ENCODE peak calls at places on chromosomes 16 and 17, in seven cellular contexts. One of them, this sample, is unnamed.
A peak's percentile ranks its signal among the peaks of the same experiment; 100 is the strongest.

GRCh38 chr16:17389392-17389791 is 81.4 kb downstream of the XYLT1 start:
- DNase-seq in globus pallidus: no peak
- DNase-seq in T follicular helper cell: no peak
- DNase-seq in progenitor cell of endocrine pancreas: no peak
- DNase-seq in ACHN: no peak
- DNase-seq in neural crest cell: no peak
- DNase-seq in activated CD8-positive, alpha-beta T cell treated with anti-CD3 and anti-CD28 coated beads for 36 hours: no peak
- DNase-seq in this sample: no peak

GRCh38 chr17:58052951-58053715 is 30.1 kb upstream of the DYNLL2 start:
- DNase-seq in globus pallidus: peak; percentile 7
- DNase-seq in T follicular helper cell: no peak
- DNase-seq in progenitor cell of endocrine pancreas: no peak
- DNase-seq in ACHN: no peak
- DNase-seq in neural crest cell: no peak
- DNase-seq in activated CD8-positive, alpha-beta T cell treated with anti-CD3 and anti-CD28 coated beads for 36 hours: peak; percentile 60
- DNase-seq in this sample: no peak

GRCh38 chr16:15682105-15682570 is 32.1 kb downstream of the NDE1 start:
- DNase-seq in globus pallidus: peak; percentile 76
- DNase-seq in T follicular helper cell: peak; percentile 18
- DNase-seq in progenitor cell of endocrine pancreas: no peak
- DNase-seq in ACHN: peak; percentile 88
- DNase-seq in neural crest cell: peak; percentile 6
- DNase-seq in activated CD8-positive, alpha-beta T cell treated with anti-CD3 and anti-CD28 coated beads for 36 hours: peak; percentile 69
- DNase-seq in this sample: no peak

GRCh38 chr16:59459811-59460210 is 725.7 kb upstream of the GOT2 start:
- DNase-seq in globus pallidus: no peak
- DNase-seq in T follicular helper cell: no peak
- DNase-seq in progenitor cell of endocrine pancreas: no peak
- DNase-seq in ACHN: no peak
- DNase-seq in neural crest cell: no peak
- DNase-seq in activated CD8-positive, alpha-beta T cell treated with anti-CD3 and anti-CD28 coated beads for 36 hours: no peak
- DNase-seq in this sample: no peak

GRCh38 chr16:50263940-50264929 is 2.1 kb upstream of the ADCY7 start:
- DNase-seq in globus pallidus: no peak
- DNase-seq in T follicular helper cell: no peak
- DNase-seq in progenitor cell of endocrine pancreas: no peak
- DNase-seq in ACHN: no peak
- DNase-seq in neural crest cell: no peak
- DNase-seq in activated CD8-positive, alpha-beta T cell treated with anti-CD3 and anti-CD28 coated beads for 36 hours: peak; percentile 69
- DNase-seq in this sample: no peak

GRCh38 chr17:30316736-30317135 is 17.1 kb downstream of the TMIGD1 start:
- DNase-seq in globus pallidus: no peak
- DNase-seq in T follicular helper cell: no peak
- DNase-seq in progenitor cell of endocrine pancreas: no peak
- DNase-seq in ACHN: no peak
- DNase-seq in neural crest cell: no peak
- DNase-seq in activated CD8-positive, alpha-beta T cell treated with anti-CD3 and anti-CD28 coated beads for 36 hours: no peak
- DNase-seq in this sample: no peak

GRCh38 chr17:13320046-13320785 is 281.5 kb downstream of the HS3ST3A1 start:
- DNase-seq in globus pallidus: no peak
- DNase-seq in T follicular helper cell: no peak
- DNase-seq in progenitor cell of endocrine pancreas: no peak
- DNase-seq in ACHN: no peak
- DNase-seq in neural crest cell: no peak
- DNase-seq in activated CD8-positive, alpha-beta T cell treated with anti-CD3 and anti-CD28 coated beads for 36 hours: no peak
- DNase-seq in this sample: no peak

GRCh38 chr17:78120971-78121800 is 7.4 kb downstream of the TMC6 start:
- DNase-seq in globus pallidus: no peak
- DNase-seq in T follicular helper cell: peak; percentile 39
- DNase-seq in progenitor cell of endocrine pancreas: no peak
- DNase-seq in ACHN: no peak
- DNase-seq in neural crest cell: no peak
- DNase-seq in activated CD8-positive, alpha-beta T cell treated with anti-CD3 and anti-CD28 coated beads for 36 hours: peak; percentile 79
- DNase-seq in this sample: no peak

GRCh38 chr17:49523706-49524472 is 28.8 kb downstream of the NGFR start:
- DNase-seq in globus pallidus: no peak
- DNase-seq in T follicular helper cell: no peak
- DNase-seq in progenitor cell of endocrine pancreas: no peak
- DNase-seq in ACHN: no peak
- DNase-seq in neural crest cell: no peak
- DNase-seq in activated CD8-positive, alpha-beta T cell treated with anti-CD3 and anti-CD28 coated beads for 36 hours: peak; percentile 71
- DNase-seq in this sample: peak; percentile 25

GRCh38 chr16:79816081-79816497 is 215.6 kb upstream of the MAF start:
- DNase-seq in globus pallidus: no peak
- DNase-seq in T follicular helper cell: no peak
- DNase-seq in progenitor cell of endocrine pancreas: no peak
- DNase-seq in ACHN: no peak
- DNase-seq in neural crest cell: no peak
- DNase-seq in activated CD8-positive, alpha-beta T cell treated with anti-CD3 and anti-CD28 coated beads for 36 hours: no peak
- DNase-seq in this sample: no peak

GRCh38 chr16:1808691-1809090 is 15.2 kb upstream of the IGFALS start:
- DNase-seq in globus pallidus: no peak
- DNase-seq in T follicular helper cell: no peak
- DNase-seq in progenitor cell of endocrine pancreas: no peak
- DNase-seq in ACHN: no peak
- DNase-seq in neural crest cell: no peak
- DNase-seq in activated CD8-positive, alpha-beta T cell treated with anti-CD3 and anti-CD28 coated beads for 36 hours: no peak
- DNase-seq in this sample: no peak

GRCh38 chr17:77693776-77694175 is 264.7 kb upstream of the TNRC6C start:
- DNase-seq in globus pallidus: no peak
- DNase-seq in T follicular helper cell: no peak
- DNase-seq in progenitor cell of endocrine pancreas: no peak
- DNase-seq in ACHN: no peak
- DNase-seq in neural crest cell: no peak
- DNase-seq in activated CD8-positive, alpha-beta T cell treated with anti-CD3 and anti-CD28 coated beads for 36 hours: no peak
- DNase-seq in this sample: no peak

GRCh38 chr16:85724936-85725335 is 26.0 kb downstream of the C16orf74 start:
- DNase-seq in globus pallidus: no peak
- DNase-seq in T follicular helper cell: no peak
- DNase-seq in progenitor cell of endocrine pancreas: no peak
- DNase-seq in ACHN: no peak
- DNase-seq in neural crest cell: no peak
- DNase-seq in activated CD8-positive, alpha-beta T cell treated with anti-CD3 and anti-CD28 coated beads for 36 hours: no peak
- DNase-seq in this sample: no peak

GRCh38 chr17:20234266-20234665 is 225.1 kb downstream of the SPECC1 start:
- DNase-seq in globus pallidus: no peak
- DNase-seq in T follicular helper cell: peak; percentile 12
- DNase-seq in progenitor cell of endocrine pancreas: no peak
- DNase-seq in ACHN: no peak
- DNase-seq in neural crest cell: no peak
- DNase-seq in activated CD8-positive, alpha-beta T cell treated with anti-CD3 and anti-CD28 coated beads for 36 hours: peak; percentile 86
- DNase-seq in this sample: peak; percentile 9

GRCh38 chr16:2371421-2371820 is 30.9 kb upstream of the ABCA3 start:
- DNase-seq in globus pallidus: no peak
- DNase-seq in T follicular helper cell: no peak
- DNase-seq in progenitor cell of endocrine pancreas: no peak
- DNase-seq in ACHN: no peak
- DNase-seq in neural crest cell: no peak
- DNase-seq in activated CD8-positive, alpha-beta T cell treated with anti-CD3 and anti-CD28 coated beads for 36 hours: no peak
- DNase-seq in this sample: no peak

GRCh38 chr16:56451753-56452689 is 667 bp downstream of the OGFOD1 start:
- DNase-seq in globus pallidus: peak; percentile 9
- DNase-seq in T follicular helper cell: no peak
- DNase-seq in progenitor cell of endocrine pancreas: no peak
- DNase-seq in ACHN: peak; percentile 56
- DNase-seq in neural crest cell: no peak
- DNase-seq in activated CD8-positive, alpha-beta T cell treated with anti-CD3 and anti-CD28 coated beads for 36 hours: peak; percentile 17
- DNase-seq in this sample: no peak